ENCODE peak calls at places on chromosomes 6 and 20, in seven cellular contexts. One of them, this sample, is unnamed.

GRCh38 chr6:108083349-108083748 is 8.8 kb upstream of the OSTM1 start:
- DNase-seq in heart left ventricle: no peak
- DNase-seq in GM13977: no peak
- DNase-seq in bronchial epithelial cell: no peak
- DNase-seq in keratinocyte: no peak
- DNase-seq in A549: no peak
- DNase-seq in AG04449: no peak
- DNase-seq in this sample: no peak

GRCh38 chr6:113632220-113632864 is 224.8 kb upstream of the MARCKS start:
- DNase-seq in A549: peak; percentile 41
- DNase-seq in keratinocyte: peak; percentile 84
- DNase-seq in GM13977: no peak
- DNase-seq in heart left ventricle: peak; percentile 27
- DNase-seq in AG04449: peak; percentile 52
- DNase-seq in bronchial epithelial cell: peak; percentile 100
- DNase-seq in this sample: no peak

GRCh38 chr6:15025416-15025815 is 220.5 kb upstream of the JARID2 start:
- DNase-seq in A549: no peak
- DNase-seq in keratinocyte: no peak
- DNase-seq in bronchial epithelial cell: no peak
- DNase-seq in GM13977: no peak
- DNase-seq in AG04449: no peak
- DNase-seq in heart left ventricle: no peak
- DNase-seq in this sample: no peak

GRCh38 chr20:49490689-49491088 is 8.2 kb upstream of the KCNB1 start:
- DNase-seq in bronchial epithelial cell: peak; percentile 5
- DNase-seq in keratinocyte: no peak
- DNase-seq in heart left ventricle: no peak
- DNase-seq in AG04449: no peak
- DNase-seq in A549: no peak
- DNase-seq in GM13977: no peak
- DNase-seq in this sample: no peak

GRCh38 chr6:46655803-46656202 is 3.0 kb downstream of the SLC25A27 start:
- DNase-seq in bronchial epithelial cell: no peak
- DNase-seq in heart left ventricle: no peak
- DNase-seq in AG04449: no peak
- DNase-seq in A549: peak; percentile 5
- DNase-seq in keratinocyte: no peak
- DNase-seq in GM13977: no peak
- DNase-seq in this sample: no peak

GRCh38 chr20:38728911-38729642 is 4.8 kb downstream of the SLC32A1 start:
- DNase-seq in GM13977: no peak
- DNase-seq in bronchial epithelial cell: no peak
- DNase-seq in keratinocyte: no peak
- DNase-seq in A549: no peak
- DNase-seq in AG04449: no peak
- DNase-seq in heart left ventricle: no peak
- DNase-seq in this sample: no peak

GRCh38 chr6:112040933-112041332 is 13.0 kb upstream of the CCN6 start:
- DNase-seq in AG04449: no peak
- DNase-seq in A549: no peak
- DNase-seq in heart left ventricle: no peak
- DNase-seq in bronchial epithelial cell: no peak
- DNase-seq in keratinocyte: no peak
- DNase-seq in GM13977: no peak
- DNase-seq in this sample: no peak

GRCh38 chr6:138555294-138555988 is 56.1 kb upstream of the NHSL1 start:
- DNase-seq in GM13977: no peak
- DNase-seq in keratinocyte: no peak
- DNase-seq in bronchial epithelial cell: peak; percentile 73
- DNase-seq in AG04449: no peak
- DNase-seq in heart left ventricle: no peak
- DNase-seq in A549: no peak
- DNase-seq in this sample: no peak

GRCh38 chr6:37547564-37548061 is 47.9 kb upstream of the CCDC167 start:
- DNase-seq in heart left ventricle: peak; percentile 29
- DNase-seq in GM13977: no peak
- DNase-seq in A549: no peak
- DNase-seq in keratinocyte: peak; percentile 82
- DNase-seq in AG04449: no peak
- DNase-seq in bronchial epithelial cell: peak; percentile 93
- DNase-seq in this sample: no peak

GRCh38 chr6:11246722-11247121 is 14.3 kb upstream of the NEDD9 start:
- DNase-seq in keratinocyte: no peak
- DNase-seq in A549: no peak
- DNase-seq in heart left ventricle: no peak
- DNase-seq in bronchial epithelial cell: no peak
- DNase-seq in GM13977: no peak
- DNase-seq in AG04449: no peak
- DNase-seq in this sample: no peak

GRCh38 chr6:19838442-19839236 is 1.5 kb downstream of the ID4 start:
- DNase-seq in keratinocyte: no peak
- DNase-seq in GM13977: peak; percentile 24
- DNase-seq in A549: peak; percentile 4
- DNase-seq in bronchial epithelial cell: no peak
- DNase-seq in AG04449: no peak
- DNase-seq in heart left ventricle: peak; percentile 36
- DNase-seq in this sample: peak; percentile 85

GRCh38 chr6:55239099-55239498 is 64.8 kb downstream of the HCRTR2 start:
- DNase-seq in A549: no peak
- DNase-seq in bronchial epithelial cell: no peak
- DNase-seq in GM13977: no peak
- DNase-seq in AG04449: no peak
- DNase-seq in heart left ventricle: no peak
- DNase-seq in keratinocyte: no peak
- DNase-seq in this sample: no peak

GRCh38 chr20:13344671-13345070 is 123.6 kb downstream of the ISM1 start:
- DNase-seq in AG04449: no peak
- DNase-seq in keratinocyte: no peak
- DNase-seq in heart left ventricle: no peak
- DNase-seq in GM13977: no peak
- DNase-seq in bronchial epithelial cell: no peak
- DNase-seq in A549: no peak
- DNase-seq in this sample: no peak

GRCh38 chr20:25205277-25206062 is 10.0 kb downstream of the ENTPD6 start:
- DNase-seq in heart left ventricle: no peak
- DNase-seq in bronchial epithelial cell: no peak
- DNase-seq in GM13977: no peak
- DNase-seq in AG04449: no peak
- DNase-seq in keratinocyte: no peak
- DNase-seq in A549: no peak
- DNase-seq in this sample: peak; percentile 82

GRCh38 chr6:102619585-102619984 is 1226.1 kb downstream of the GRIK2 start:
- DNase-seq in heart left ventricle: no peak
- DNase-seq in bronchial epithelial cell: peak; percentile 15
- DNase-seq in keratinocyte: no peak
- DNase-seq in A549: no peak
- DNase-seq in GM13977: peak; percentile 2
- DNase-seq in AG04449: no peak
- DNase-seq in this sample: no peak
- TF ChIP-seq CTCF in heart left ventricle: peak; percentile 25
- TF ChIP-seq CTCF in bronchial epithelial cell: peak; percentile 37
- TF ChIP-seq CTCF in keratinocyte: no peak
- TF ChIP-seq CTCF in A549: no peak
- TF ChIP-seq CTCF in GM13977: peak; percentile 47
- TF ChIP-seq CTCF in AG04449: no peak
- TF ChIP-seq CTCF in this sample: peak; percentile 64

DNA sequence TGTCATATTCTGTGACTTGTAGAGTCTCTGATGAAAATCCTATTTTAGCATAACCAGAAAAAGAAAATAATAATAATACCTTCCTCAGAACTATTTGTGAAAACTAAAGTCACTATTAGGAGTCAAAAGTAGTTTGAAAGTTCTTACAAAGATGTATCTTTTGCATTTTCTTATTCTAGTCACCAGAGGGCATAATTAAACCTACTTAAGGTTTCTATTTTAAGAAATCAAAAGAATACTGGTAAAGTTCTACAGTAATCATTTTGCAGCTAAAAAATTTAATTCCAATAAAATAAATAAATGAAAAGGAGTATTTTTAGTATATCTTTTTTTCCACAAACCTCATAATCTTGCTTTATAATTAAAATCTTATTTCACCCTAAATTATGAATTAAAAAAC is 28.0 kb upstream of the MCM9 start:
- DNase-seq in GM13977: no peak
- DNase-seq in keratinocyte: no peak
- DNase-seq in AG04449: no peak
- DNase-seq in bronchial epithelial cell: peak; percentile 17
- DNase-seq in heart left ventricle: no peak
- DNase-seq in A549: no peak
- DNase-seq in this sample: no peak
- TF ChIP-seq CTCF in GM13977: no peak
- TF ChIP-seq CTCF in keratinocyte: no peak
- TF ChIP-seq CTCF in AG04449: no peak
- TF ChIP-seq CTCF in bronchial epithelial cell: no peak
- TF ChIP-seq CTCF in heart left ventricle: peak; percentile 23
- TF ChIP-seq CTCF in A549: peak; percentile 6
- TF ChIP-seq CTCF in this sample: peak; percentile 51

GRCh38 chr20:4193053-4193452 is 177.7 kb upstream of the RNF24 start:
- DNase-seq in bronchial epithelial cell: peak; percentile 72
- DNase-seq in heart left ventricle: no peak
- DNase-seq in A549: no peak
- DNase-seq in AG04449: no peak
- DNase-seq in keratinocyte: no peak
- DNase-seq in GM13977: no peak
- DNase-seq in this sample: no peak

GRCh38 chr20:4192378-4193048 is 177.2 kb upstream of the RNF24 start:
- DNase-seq in AG04449: no peak
- DNase-seq in A549: peak; percentile 78
- DNase-seq in GM13977: no peak
- DNase-seq in bronchial epithelial cell: peak; percentile 87
- DNase-seq in keratinocyte: no peak
- DNase-seq in heart left ventricle: no peak
- DNase-seq in this sample: no peak

GRCh38 chr20:4190792-4191519 is 175.6 kb upstream of the RNF24 start:
- DNase-seq in A549: no peak
- DNase-seq in GM13977: no peak
- DNase-seq in bronchial epithelial cell: peak; percentile 84
- DNase-seq in keratinocyte: no peak
- DNase-seq in heart left ventricle: no peak
- DNase-seq in AG04449: no peak
- DNase-seq in this sample: no peak

GRCh38 chr20:4195499-4195898 is 180.1 kb upstream of the RNF24 start:
- DNase-seq in bronchial epithelial cell: peak; percentile 23
- DNase-seq in heart left ventricle: no peak
- DNase-seq in AG04449: no peak
- DNase-seq in GM13977: no peak
- DNase-seq in A549: peak; percentile 52
- DNase-seq in keratinocyte: no peak
- DNase-seq in this sample: no peak
- TF ChIP-seq CTCF in bronchial epithelial cell: peak; percentile 64
- TF ChIP-seq CTCF in heart left ventricle: peak; percentile 36
- TF ChIP-seq CTCF in AG04449: peak; percentile 67
- TF ChIP-seq CTCF in GM13977: peak; percentile 14
- TF ChIP-seq CTCF in A549: peak; percentile 80
- TF ChIP-seq CTCF in keratinocyte: peak; percentile 63
- TF ChIP-seq CTCF in this sample: peak; percentile 56

GRCh38 chr20:17682889-17683198 is 802 bp upstream of the RRBP1 start:
- DNase-seq in heart left ventricle: no peak
- DNase-seq in GM13977: no peak
- DNase-seq in bronchial epithelial cell: no peak
- DNase-seq in AG04449: no peak
- DNase-seq in keratinocyte: no peak
- DNase-seq in A549: no peak
- DNase-seq in this sample: no peak
- TF ChIP-seq CTCF in heart left ventricle: no peak
- TF ChIP-seq CTCF in GM13977: no peak
- TF ChIP-seq CTCF in bronchial epithelial cell: no peak
- TF ChIP-seq CTCF in AG04449: no peak
- TF ChIP-seq CTCF in keratinocyte: no peak
- TF ChIP-seq CTCF in A549: no peak
- TF ChIP-seq CTCF in this sample: no peak

GRCh38 chr6:1311400-1312192 is at the start of gene FOXQ1:
- DNase-seq in A549: no peak
- DNase-seq in GM13977: peak; percentile 51
- DNase-seq in keratinocyte: no peak
- DNase-seq in heart left ventricle: no peak
- DNase-seq in bronchial epithelial cell: peak; percentile 58
- DNase-seq in AG04449: no peak
- DNase-seq in this sample: peak; percentile 84
- TF ChIP-seq CTCF in A549: no peak
- TF ChIP-seq CTCF in GM13977: no peak
- TF ChIP-seq CTCF in keratinocyte: peak; percentile 0
- TF ChIP-seq CTCF in heart left ventricle: no peak
- TF ChIP-seq CTCF in bronchial epithelial cell: no peak
- TF ChIP-seq CTCF in AG04449: no peak
- TF ChIP-seq CTCF in this sample: no peak

DNA sequence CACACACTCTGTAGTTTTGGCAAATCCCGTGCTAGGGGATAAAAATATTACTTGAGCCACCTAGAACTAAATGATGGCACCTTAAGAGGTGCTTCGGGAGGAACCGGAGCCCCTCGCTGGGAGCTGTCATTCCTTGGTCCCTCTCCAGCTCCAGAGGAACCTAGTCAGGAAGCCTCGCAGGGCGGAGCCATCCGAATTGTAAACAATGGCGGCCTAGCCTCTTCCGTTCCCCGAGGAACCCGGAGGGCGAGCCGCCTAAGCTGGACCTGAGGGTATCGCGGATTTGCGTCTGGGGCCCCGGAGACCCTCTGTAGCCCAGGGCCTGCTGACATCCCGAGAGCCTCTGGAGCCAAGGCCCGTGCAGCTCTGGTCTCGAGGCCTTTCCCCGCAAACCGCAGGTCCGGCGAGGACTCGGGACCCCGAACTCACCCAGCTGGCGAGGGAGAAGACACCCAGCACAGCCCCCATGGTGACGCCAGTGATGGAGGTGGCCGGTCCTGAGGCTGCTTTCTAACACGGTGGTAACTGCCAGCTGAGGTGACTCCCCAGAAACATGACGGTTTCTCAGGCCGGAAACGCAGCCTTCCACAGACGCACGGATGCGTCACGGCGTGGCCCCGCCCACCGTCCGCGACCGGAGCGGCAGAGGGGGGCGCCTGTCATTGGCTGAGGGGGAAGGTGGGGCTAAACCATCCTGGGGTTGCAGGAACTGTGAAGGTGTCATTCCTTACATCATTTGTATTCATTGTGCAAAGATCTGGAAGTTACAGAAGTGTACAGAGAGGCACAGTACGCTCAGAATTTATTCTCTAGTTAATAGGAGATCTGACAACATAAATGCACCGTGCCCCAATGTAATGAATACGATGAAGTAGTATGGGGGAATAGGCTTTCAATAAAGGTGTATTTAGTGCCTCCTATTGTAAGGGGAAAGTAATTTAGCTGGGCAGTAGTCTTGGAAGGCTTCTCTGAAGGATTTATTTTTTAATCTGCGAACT is at the start of gene SERINC3:
- DNase-seq in AG04449: peak; percentile 60
- DNase-seq in GM13977: peak; percentile 94
- DNase-seq in bronchial epithelial cell: peak; percentile 92
- DNase-seq in heart left ventricle: peak; percentile 97
- DNase-seq in A549: peak; percentile 95
- DNase-seq in keratinocyte: peak; percentile 45
- DNase-seq in this sample: peak; percentile 97
- TF ChIP-seq CTCF in AG04449: no peak
- TF ChIP-seq CTCF in GM13977: peak; percentile 7
- TF ChIP-seq CTCF in bronchial epithelial cell: no peak
- TF ChIP-seq CTCF in heart left ventricle: no peak
- TF ChIP-seq CTCF in A549: peak; percentile 52
- TF ChIP-seq CTCF in keratinocyte: no peak
- TF ChIP-seq CTCF in this sample: peak; percentile 48

This sample was measured in osteocyte.